ENCODE peak calls at places on chromosomes 6 and 20, in five cellular contexts. L, J, I, K and T are unnamed samples.

GRCh38 chr6:44260451-44261297 is 3.3 kb upstream of the SLC35B2 start:
- DNase-seq in L (no peak), J (no peak), I (no peak), K (no peak), T (no peak)

GRCh38 chr6:41958022-41958856 is 16.6 kb upstream of the CCND3 start:
- DNase-seq in L (no peak), J (no peak), I (no peak), K (no peak), T (no peak)

GRCh38 chr6:39791311-39791710 is 865 bp upstream of the DAAM2 start:
- DNase-seq in L (no peak), J (no peak), I (no peak), K (no peak), T (no peak)

GRCh38 chr6:106626485-106626884 is 2.8 kb downstream of the RTN4IP1 start:
- DNase-seq in L (no peak), J (no peak), I (no peak), K (no peak), T (no peak)

GRCh38 chr20:3111507-3111906 is 27.0 kb upstream of the AVP start:
- DNase-seq in L (no peak), J (no peak), I (no peak), K (no peak), T (no peak)

GRCh38 chr6:167683028-167683862 is 143.5 kb upstream of the AFDN start:
- DNase-seq in L (no peak), J (peak), I (peak), K (peak), T (peak)

GRCh38 chr6:43980004-43980795 is 147.1 kb downstream of the MRPL14 start:
- DNase-seq in L (peak), J (no peak), I (no peak), K (no peak), T (no peak)

GRCh38 chr6:99349620-99350141 is at the start of gene FAXC:
- DNase-seq in L (no peak), J (peak), I (peak), K (peak), T (peak)

GRCh38 chr6:136792945-136793289 is 640 bp upstream of the MAP3K5 start:
- DNase-seq in L (peak), J (peak), I (peak), K (peak), T (peak)

GRCh38 chr6:15755555-15755954 is 92.7 kb upstream of the DTNBP1 start:
- DNase-seq in L (no peak), J (peak), I (peak), K (no peak), T (no peak)

GRCh38 chr6:109059148-109059547 is 35.5 kb downstream of the SESN1 start:
- DNase-seq in L (no peak), J (peak), I (peak), K (no peak), T (no peak)

GRCh38 chr20:8858181-8858794 is 210.6 kb upstream of the PLCB4 start:
- DNase-seq in L (no peak), J (no peak), I (peak), K (no peak), T (no peak)

GRCh38 chr6:47047479-47048411 is 5.6 kb upstream of the ADGRF1 start:
- DNase-seq in L (no peak), J (peak), I (peak), K (peak), T (no peak)

GRCh38 chr20:1764136-1765033 is 106.8 kb upstream of the SIRPG start:
- DNase-seq in L (no peak), J (peak), I (peak), K (peak), T (peak)

GRCh38 chr6:111461860-111462259 is 21.2 kb downstream of the REV3L start:
- DNase-seq in L (no peak), J (no peak), I (no peak), K (no peak), T (no peak)

DNA sequence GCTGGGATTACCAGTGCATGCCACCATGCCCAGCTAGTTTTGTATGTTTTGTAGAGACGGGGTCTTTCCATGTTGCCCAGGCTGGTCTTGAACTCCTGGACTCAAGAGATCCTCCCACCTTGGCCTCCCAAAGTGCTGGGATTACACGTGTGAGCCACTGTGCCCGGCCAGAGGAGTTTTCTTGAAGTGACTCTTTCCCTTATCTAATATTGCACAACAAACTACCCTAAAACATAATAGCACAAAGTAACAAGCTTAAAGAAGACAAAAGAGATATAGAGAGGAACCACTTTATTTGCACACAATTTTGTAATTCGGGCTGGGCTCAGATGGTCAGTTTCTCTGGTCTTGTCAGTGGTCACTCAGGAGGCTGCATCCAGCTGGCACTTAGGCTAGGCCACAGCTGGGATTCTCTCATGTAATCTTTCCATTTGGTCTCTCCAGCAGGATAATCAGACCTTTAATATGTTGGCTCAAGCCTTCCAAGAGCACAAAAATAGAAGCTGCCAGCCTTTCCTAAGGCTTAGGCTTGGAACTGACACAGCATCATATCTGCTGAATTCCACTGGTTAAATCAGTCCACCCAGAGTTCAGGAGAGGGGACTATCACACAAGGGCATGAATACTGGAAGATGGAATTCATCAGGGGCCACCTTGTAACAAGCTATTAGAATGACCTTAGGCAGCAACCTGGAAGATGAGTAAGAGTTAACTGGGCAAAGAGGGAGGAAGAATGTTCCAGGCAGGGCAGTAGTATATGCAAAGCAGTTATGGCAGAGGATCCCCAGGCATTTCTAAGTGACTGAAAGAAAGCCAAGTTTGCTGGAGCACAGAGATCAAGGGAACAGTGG is 56.7 kb upstream of the PNRC1 start:
- DNase-seq in L (no peak), J (peak), I (no peak), K (no peak), T (no peak)
- H3K27ac ChIP-seq in L (peak), J (no peak), I (no peak), K (peak), T (peak)

GRCh38 chr20:61564628-61565027 is 312.6 kb downstream of the CDH4 start:
- DNase-seq in L (no peak), J (no peak), I (no peak), K (no peak), T (no peak)

GRCh38 chr20:61566691-61567090 is 314.6 kb downstream of the CDH4 start:
- DNase-seq in L (no peak), J (no peak), I (no peak), K (no peak), T (no peak)

GRCh38 chr20:61567204-61567603 is 315.1 kb downstream of the CDH4 start:
- DNase-seq in L (no peak), J (no peak), I (no peak), K (no peak), T (no peak)

GRCh38 chr20:61562897-61563504 is 310.9 kb downstream of the CDH4 start:
- DNase-seq in L (no peak), J (no peak), I (no peak), K (no peak), T (no peak)

DNA sequence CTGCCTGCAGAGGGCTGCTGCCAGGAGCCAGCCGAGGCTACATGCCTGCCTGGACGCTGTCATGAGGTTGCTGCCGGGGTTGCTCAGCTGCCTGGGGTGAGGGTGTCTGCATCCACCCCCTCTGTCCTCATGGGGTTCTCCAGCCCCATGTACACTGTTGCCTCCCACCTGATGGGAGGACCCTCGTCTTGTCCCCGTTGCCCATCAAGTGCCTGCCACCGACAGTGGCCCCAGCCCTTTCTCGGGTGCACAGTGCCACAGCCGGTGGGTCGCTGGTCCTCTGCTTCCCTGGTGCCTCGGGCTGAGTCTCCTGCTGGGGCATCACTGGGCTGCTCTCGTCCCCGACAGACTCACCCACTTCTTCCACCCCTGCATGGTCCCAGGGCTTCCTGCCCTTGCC is 313.7 kb downstream of the CDH4 start:
- DNase-seq in L (no peak), J (no peak), I (no peak), K (no peak), T (no peak)
- TF ChIP-seq CTCF in L (no peak), J (no peak), I (no peak), K (no peak), T (no peak)

DNA sequence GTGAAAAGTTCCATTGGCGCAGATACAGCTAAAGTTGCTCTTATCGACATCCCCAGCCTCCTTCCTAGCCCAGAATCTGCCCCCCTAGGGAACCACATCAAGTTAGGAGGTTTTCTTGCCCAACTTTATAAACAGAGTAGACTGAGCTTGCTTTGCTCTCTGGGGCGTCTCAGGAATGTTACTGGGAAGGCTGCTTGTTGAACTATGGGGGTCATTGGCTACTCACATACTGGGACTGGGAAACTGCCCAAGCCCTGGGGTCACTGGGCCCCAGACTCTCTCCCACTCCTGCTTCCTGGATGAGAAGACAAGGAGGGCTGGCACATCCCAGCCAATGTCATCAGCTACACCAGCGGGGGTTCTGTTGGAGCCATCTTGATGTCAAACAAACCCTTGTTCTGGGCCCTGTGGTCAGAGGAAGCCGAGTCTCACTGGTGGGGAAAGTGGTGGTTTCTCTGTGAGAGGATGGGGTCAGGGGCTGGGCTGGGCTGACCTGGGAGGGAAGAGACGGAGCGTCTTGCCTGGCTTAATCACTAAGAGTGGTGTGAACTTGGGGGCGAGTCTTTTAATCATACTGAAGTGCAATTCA is 26.0 kb downstream of the BPIFB4 start:
- DNase-seq in L (no peak), J (no peak), I (no peak), K (no peak), T (no peak)
- H3K27ac ChIP-seq in L (no peak), J (no peak), I (no peak), K (no peak), T (no peak)

GRCh38 chr6:45500924-45501816 is 123.4 kb upstream of the SUPT3H start:
- DNase-seq in L (no peak), J (no peak), I (no peak), K (no peak), T (no peak)
- TF ChIP-seq CTCF in L (no peak), J (peak), I (no peak), K (no peak), T (no peak)

DNA sequence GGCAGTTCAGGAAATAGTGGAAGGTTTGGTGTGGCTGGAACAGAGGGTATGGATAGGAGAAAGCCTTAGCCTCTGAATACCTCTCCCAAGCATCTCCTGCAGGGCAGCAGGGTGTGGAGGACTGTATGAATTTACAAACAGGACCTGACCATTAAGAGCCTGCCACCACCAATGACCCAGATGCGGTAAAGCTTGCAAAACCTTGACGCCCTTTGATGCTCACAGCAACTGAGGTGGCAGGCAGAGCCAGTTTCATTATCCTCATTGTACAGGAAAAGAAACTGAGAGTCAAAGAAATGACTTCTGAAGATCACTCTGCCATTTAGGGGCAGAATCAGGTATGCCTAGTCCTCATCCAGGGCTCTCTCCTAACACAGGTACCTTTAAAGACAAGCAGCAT is 2.4 kb downstream of the HM13 start:
- DNase-seq in L (no peak), J (no peak), I (no peak), K (no peak), T (no peak)
- H3K27ac ChIP-seq in L (peak), J (peak), I (no peak), K (no peak), T (peak)

DNA sequence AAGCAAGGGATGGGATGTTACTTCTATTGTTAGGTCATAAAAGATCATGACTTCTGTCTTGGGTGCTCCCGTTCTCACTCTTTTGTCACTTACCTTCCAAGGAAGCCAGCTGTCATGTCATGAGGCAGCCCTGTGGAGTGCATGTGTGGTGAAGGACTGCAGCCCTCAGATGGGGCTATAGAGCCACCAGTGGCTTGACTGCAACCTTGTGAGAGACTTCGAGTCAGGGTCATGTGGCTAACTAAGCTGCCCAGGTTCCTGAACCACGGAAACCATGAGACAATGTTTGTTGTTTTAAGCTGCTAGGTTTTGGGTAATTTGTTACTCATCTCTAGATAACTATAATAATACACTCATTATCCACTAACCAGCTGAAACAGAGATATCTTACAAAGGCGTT is 477.1 kb downstream of the BTBD3 start:
- DNase-seq in L (no peak), J (peak), I (no peak), K (no peak), T (no peak)
- TF ChIP-seq CTCF in L (no peak), J (peak), I (no peak), K (no peak), T (no peak)

GRCh38 chr6:157380458-157380778 is 572 bp upstream of the ZDHHC14 start:
- DNase-seq in L (no peak), J (no peak), I (no peak), K (no peak), T (no peak)
- H3K27ac ChIP-seq in L (peak), J (peak), I (peak), K (peak), T (peak)

GRCh38 chr20:49948809-49949507 is 12.8 kb downstream of the RNF114 start:
- DNase-seq in L (no peak), J (no peak), I (peak), K (no peak), T (no peak)
- TF ChIP-seq CTCF in L (no peak), J (no peak), I (no peak), K (no peak), T (no peak)

DNA sequence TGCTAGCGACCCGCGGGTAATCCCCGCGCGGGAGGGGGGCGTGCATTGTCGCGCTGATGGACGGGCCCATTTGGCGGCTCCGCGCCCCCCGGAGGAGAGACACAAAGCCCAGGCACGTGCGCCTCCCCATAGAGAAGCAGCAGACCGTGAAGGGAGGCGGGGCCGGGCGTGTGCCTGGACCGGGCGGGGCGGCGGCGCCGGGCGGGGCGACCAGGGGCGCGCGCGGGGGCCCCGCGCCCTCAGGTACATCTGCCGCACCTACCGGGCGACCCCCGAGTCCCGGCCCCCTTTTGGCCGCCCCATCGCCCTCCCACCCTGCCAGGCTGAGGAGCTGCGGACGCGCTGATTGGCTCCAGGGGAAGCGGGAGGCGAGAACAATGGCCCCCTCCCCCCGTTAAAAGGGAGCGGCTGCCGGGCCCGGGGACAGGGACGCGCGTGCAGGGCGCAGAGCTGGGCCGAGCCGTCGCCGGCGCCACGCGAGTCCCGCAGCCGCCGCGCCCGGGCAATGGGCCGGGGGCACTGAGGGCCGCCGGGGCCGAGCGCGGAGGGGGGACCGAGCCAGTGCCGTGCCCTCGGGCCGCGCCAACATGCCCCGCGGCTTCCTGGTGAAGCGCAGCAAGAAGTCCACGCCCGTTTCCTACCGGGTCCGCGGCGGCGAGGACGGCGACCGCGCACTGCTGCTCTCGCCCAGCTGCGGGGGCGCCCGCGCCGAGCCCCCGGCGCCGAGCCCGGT is at the start of gene INSM1:
- DNase-seq in L (no peak), J (no peak), I (no peak), K (no peak), T (no peak)
- H3K27ac ChIP-seq in L (no peak), J (no peak), I (no peak), K (no peak), T (no peak)